ENCODE peak calls at places on chromosomes 1 and 21, in five cellular contexts. One of them, this sample, is unnamed.

GRCh38 chr1:61887076-61887867 is 145.0 kb downstream of the PATJ start:
- DNase-seq in neural progenitor cell: no peak
- DNase-seq in K562: no peak
- DNase-seq in kidney: no peak
- DNase-seq in HCT116: no peak
- DNase-seq in this sample: no peak

GRCh38 chr1:70048336-70048735 is 157.0 kb downstream of the LRRC40 start:
- DNase-seq in K562: no peak
- DNase-seq in kidney: no peak
- DNase-seq in neural progenitor cell: no peak
- DNase-seq in HCT116: no peak
- DNase-seq in this sample: no peak

GRCh38 chr1:107404756-107405155 is 263.9 kb downstream of the NTNG1 start:
- DNase-seq in kidney: no peak
- DNase-seq in HCT116: no peak
- DNase-seq in neural progenitor cell: no peak
- DNase-seq in K562: no peak
- DNase-seq in this sample: no peak

GRCh38 chr1:241776911-241777310 is 71.1 kb upstream of the EXO1 start:
- DNase-seq in neural progenitor cell: no peak
- DNase-seq in HCT116: no peak
- DNase-seq in kidney: no peak
- DNase-seq in K562: no peak
- DNase-seq in this sample: peak; percentile 34

GRCh38 chr1:229786974-229787610 is 161.0 kb downstream of the URB2 start:
- DNase-seq in kidney: no peak
- DNase-seq in neural progenitor cell: no peak
- DNase-seq in K562: no peak
- DNase-seq in HCT116: no peak
- DNase-seq in this sample: no peak

GRCh38 chr1:8539683-8540082 is 221.8 kb downstream of the SLC45A1 start:
- DNase-seq in kidney: no peak
- DNase-seq in neural progenitor cell: no peak
- DNase-seq in HCT116: no peak
- DNase-seq in K562: no peak
- DNase-seq in this sample: no peak

GRCh38 chr1:55363261-55363660 is 148.1 kb upstream of the USP24 start:
- DNase-seq in HCT116: no peak
- DNase-seq in neural progenitor cell: no peak
- DNase-seq in kidney: no peak
- DNase-seq in K562: no peak
- DNase-seq in this sample: no peak

GRCh38 chr1:11784256-11784992 is 21.3 kb downstream of the MTHFR start:
- DNase-seq in neural progenitor cell: peak; percentile 1
- DNase-seq in HCT116: no peak
- DNase-seq in K562: no peak
- DNase-seq in kidney: no peak
- DNase-seq in this sample: no peak

GRCh38 chr1:108511764-108512163 is 48.1 kb upstream of the EEIG2 start:
- DNase-seq in neural progenitor cell: no peak
- DNase-seq in HCT116: no peak
- DNase-seq in kidney: no peak
- DNase-seq in K562: no peak
- DNase-seq in this sample: no peak

GRCh38 chr1:244735854-244736561 is 83.1 kb downstream of the DESI2 start:
- DNase-seq in kidney: no peak
- DNase-seq in K562: no peak
- DNase-seq in neural progenitor cell: no peak
- DNase-seq in HCT116: no peak
- DNase-seq in this sample: no peak

GRCh38 chr1:151611288-151611790 is 511 bp upstream of the SNX27 start:
- DNase-seq in K562: peak; percentile 19
- DNase-seq in neural progenitor cell: no peak
- DNase-seq in kidney: no peak
- DNase-seq in HCT116: no peak
- DNase-seq in this sample: peak; percentile 52

GRCh38 chr1:30756545-30757195 is 904 bp downstream of the LAPTM5 start:
- DNase-seq in kidney: peak; percentile 75
- DNase-seq in neural progenitor cell: no peak
- DNase-seq in K562: peak; percentile 48
- DNase-seq in HCT116: no peak
- DNase-seq in this sample: peak; percentile 68

GRCh38 chr1:164953095-164953494 is 394.1 kb downstream of the PBX1 start:
- DNase-seq in K562: no peak
- DNase-seq in HCT116: no peak
- DNase-seq in kidney: no peak
- DNase-seq in neural progenitor cell: no peak
- DNase-seq in this sample: peak; percentile 27

GRCh38 chr1:47487826-47488450 is 50.1 kb downstream of the FOXD2 start:
- DNase-seq in HCT116: no peak
- DNase-seq in kidney: no peak
- DNase-seq in neural progenitor cell: no peak
- DNase-seq in K562: no peak
- DNase-seq in this sample: no peak

GRCh38 chr1:48761986-48762385 is 14.7 kb downstream of the BEND5 start:
- DNase-seq in HCT116: no peak
- DNase-seq in neural progenitor cell: no peak
- DNase-seq in K562: no peak
- DNase-seq in kidney: no peak
- DNase-seq in this sample: no peak

GRCh38 chr1:20358761-20359263 is 68.1 kb downstream of the VWA5B1 start:
- DNase-seq in K562: no peak
- DNase-seq in kidney: peak; percentile 78
- DNase-seq in HCT116: no peak
- DNase-seq in neural progenitor cell: no peak
- DNase-seq in this sample: no peak

GRCh38 chr21:23162213-23162946 is 2164.2 kb downstream of the NCAM2 start:
- DNase-seq in neural progenitor cell: no peak
- DNase-seq in kidney: no peak
- DNase-seq in HCT116: no peak
- DNase-seq in K562: no peak
- DNase-seq in this sample: peak; percentile 60

DNA sequence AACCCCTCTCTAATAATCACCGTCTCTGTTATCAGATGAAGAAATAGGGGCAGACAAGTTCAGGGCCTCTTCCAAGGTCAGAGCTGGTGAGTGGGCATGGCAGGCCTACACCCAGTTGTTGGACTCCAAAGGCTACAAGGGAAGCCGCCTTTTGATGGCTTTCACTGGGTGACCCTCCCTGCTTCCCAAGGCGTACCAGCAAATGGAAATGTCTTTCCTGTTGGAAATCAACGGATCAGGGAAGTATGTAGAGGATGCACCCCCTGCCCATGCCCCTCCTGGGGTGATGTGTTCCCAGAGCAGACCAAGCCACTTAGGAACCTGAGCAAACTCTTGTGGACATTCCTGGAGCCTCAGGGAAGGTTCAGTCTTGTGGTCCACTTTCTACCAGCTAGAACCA is 47.4 kb downstream of the LGR6 start:
- DNase-seq in neural progenitor cell: no peak
- DNase-seq in kidney: peak; percentile 18
- DNase-seq in HCT116: no peak
- DNase-seq in K562: no peak
- DNase-seq in this sample: no peak
- H3K9ac ChIP-seq in neural progenitor cell: no peak overlapping the region
- H3K9ac ChIP-seq in kidney: no peak overlapping the region
- H3K9ac ChIP-seq in HCT116: no peak overlapping the region
- H3K9ac ChIP-seq in K562: no peak overlapping the region
- H3K9ac ChIP-seq in this sample: no peak overlapping the region

GRCh38 chr1:118949317-118949716 is 38.8 kb downstream of the TBX15 start:
- DNase-seq in HCT116: no peak
- DNase-seq in K562: no peak
- DNase-seq in neural progenitor cell: no peak
- DNase-seq in kidney: no peak
- DNase-seq in this sample: no peak
- H3K9ac ChIP-seq in HCT116: no peak overlapping the region
- H3K9ac ChIP-seq in K562: no peak overlapping the region
- H3K9ac ChIP-seq in neural progenitor cell: no peak overlapping the region
- H3K9ac ChIP-seq in kidney: no peak overlapping the region
- H3K9ac ChIP-seq in this sample: no peak overlapping the region

GRCh38 chr1:160127865-160128523 is 12.4 kb downstream of the ATP1A2 start:
- DNase-seq in K562: no peak
- DNase-seq in HCT116: no peak
- DNase-seq in kidney: peak; percentile 4
- DNase-seq in neural progenitor cell: no peak
- DNase-seq in this sample: no peak
- H3K9ac ChIP-seq in K562: no peak overlapping the region
- H3K9ac ChIP-seq in HCT116: no peak overlapping the region
- H3K9ac ChIP-seq in kidney: no peak overlapping the region
- H3K9ac ChIP-seq in neural progenitor cell: no peak overlapping the region
- H3K9ac ChIP-seq in this sample: no peak overlapping the region

DNA sequence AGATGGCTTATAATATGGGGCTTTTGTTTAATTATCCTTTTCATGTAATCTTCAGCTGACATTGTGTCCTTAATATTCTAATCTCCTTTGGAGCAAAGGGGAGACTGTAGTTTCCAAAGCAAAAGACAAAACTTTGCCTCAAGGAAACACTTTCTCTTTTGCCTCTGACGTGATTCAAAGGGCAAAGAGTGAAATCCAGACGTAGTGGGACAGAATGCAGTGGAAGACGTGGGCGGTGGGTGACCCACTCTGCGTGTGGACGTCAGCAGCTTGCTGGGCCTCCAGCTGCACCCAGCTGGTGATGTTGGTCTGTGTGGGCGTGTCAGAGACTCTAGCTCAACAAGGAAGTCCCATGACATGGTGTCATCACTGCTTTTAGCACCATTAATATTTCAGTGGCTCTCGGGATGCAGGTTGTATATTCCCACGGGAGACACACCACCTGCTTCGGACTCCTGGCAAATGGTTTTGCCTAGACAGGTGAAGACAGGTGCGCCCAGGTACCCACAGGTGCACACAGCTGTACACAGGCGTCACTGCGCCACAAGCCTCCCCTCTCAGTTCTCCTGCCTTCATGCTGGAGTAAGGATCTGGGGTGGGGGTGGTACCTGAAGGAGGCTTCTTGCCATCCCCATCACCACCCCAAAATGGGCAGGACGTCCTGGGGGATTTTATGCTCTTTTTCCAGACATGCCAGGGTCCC is 292.1 kb upstream of the VAMP3 start:
- DNase-seq in K562: no peak
- DNase-seq in HCT116: no peak
- DNase-seq in kidney: peak; percentile 94
- DNase-seq in neural progenitor cell: no peak
- DNase-seq in this sample: no peak
- H3K9ac ChIP-seq in K562: no peak overlapping the region
- H3K9ac ChIP-seq in HCT116: no peak overlapping the region
- H3K9ac ChIP-seq in kidney: no peak overlapping the region
- H3K9ac ChIP-seq in neural progenitor cell: no peak overlapping the region
- H3K9ac ChIP-seq in this sample: no peak overlapping the region

DNA sequence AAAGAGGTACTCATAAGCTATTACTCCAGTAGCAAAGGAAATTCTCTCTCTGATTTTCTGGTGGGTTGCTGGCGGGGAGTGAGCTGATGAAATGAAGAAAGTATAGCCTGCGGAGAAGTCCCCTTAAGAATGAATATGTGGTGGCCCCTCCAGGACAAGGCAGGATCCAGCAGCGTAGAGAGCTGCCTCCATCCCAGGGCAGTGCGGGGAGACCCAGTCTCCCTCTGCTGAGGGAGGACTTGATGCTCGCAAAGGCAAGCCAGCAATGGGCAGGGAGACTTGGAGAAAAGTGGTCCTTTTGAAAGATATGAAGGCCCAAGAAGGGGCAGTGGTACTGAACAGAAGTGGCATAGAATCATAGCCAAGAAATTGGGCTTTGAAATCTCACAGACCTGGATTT is 106.0 kb upstream of the SLC44A3 start:
- DNase-seq in kidney: no peak
- DNase-seq in HCT116: no peak
- DNase-seq in neural progenitor cell: no peak
- DNase-seq in K562: no peak
- DNase-seq in this sample: no peak
- H3K9ac ChIP-seq in kidney: no peak overlapping the region
- H3K9ac ChIP-seq in HCT116: peak overlapping the region; percentile 11
- H3K9ac ChIP-seq in neural progenitor cell: no peak overlapping the region
- H3K9ac ChIP-seq in K562: no peak overlapping the region
- H3K9ac ChIP-seq in this sample: no peak overlapping the region

GRCh38 chr1:225954753-225955152 is 13.7 kb upstream of the LEFTY2 start:
- DNase-seq in kidney: no peak
- DNase-seq in HCT116: no peak
- DNase-seq in neural progenitor cell: no peak
- DNase-seq in K562: peak; percentile 14
- DNase-seq in this sample: no peak
- H3K9ac ChIP-seq in kidney: no peak overlapping the region
- H3K9ac ChIP-seq in HCT116: no peak overlapping the region
- H3K9ac ChIP-seq in neural progenitor cell: no peak overlapping the region
- H3K9ac ChIP-seq in K562: no peak overlapping the region
- H3K9ac ChIP-seq in this sample: no peak overlapping the region

GRCh38 chr1:58628987-58629598 is 52.0 kb upstream of the TACSTD2 start:
- DNase-seq in kidney: no peak
- DNase-seq in K562: no peak
- DNase-seq in HCT116: no peak
- DNase-seq in neural progenitor cell: no peak
- DNase-seq in this sample: peak; percentile 76
- H3K9ac ChIP-seq in kidney: no peak overlapping the region
- H3K9ac ChIP-seq in K562: no peak overlapping the region
- H3K9ac ChIP-seq in HCT116: no peak overlapping the region
- H3K9ac ChIP-seq in neural progenitor cell: no peak overlapping the region
- H3K9ac ChIP-seq in this sample: no peak overlapping the region

DNA sequence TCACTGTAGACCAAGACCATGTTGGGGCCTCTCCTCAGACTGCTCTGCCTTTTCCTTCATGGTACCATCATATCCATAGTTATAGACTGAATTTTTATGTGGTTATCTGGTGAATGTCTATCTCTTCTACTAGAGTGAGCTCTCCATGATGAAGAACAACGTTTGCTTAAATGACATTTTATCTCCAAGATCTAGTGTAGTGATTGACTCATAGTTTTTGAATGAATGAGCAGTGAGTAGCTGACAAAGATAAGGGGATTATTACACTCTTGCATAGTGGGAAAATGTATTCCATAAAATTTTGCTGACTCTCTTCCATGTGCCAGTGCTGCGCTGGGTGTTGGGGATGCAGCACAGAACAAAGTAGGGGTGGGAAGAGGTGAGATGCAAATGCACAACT is 147.7 kb downstream of the TGFB2 start:
- DNase-seq in kidney: no peak
- DNase-seq in K562: no peak
- DNase-seq in neural progenitor cell: no peak
- DNase-seq in HCT116: no peak
- DNase-seq in this sample: no peak
- H3K9ac ChIP-seq in kidney: no peak overlapping the region
- H3K9ac ChIP-seq in K562: no peak overlapping the region
- H3K9ac ChIP-seq in neural progenitor cell: no peak overlapping the region
- H3K9ac ChIP-seq in HCT116: no peak overlapping the region
- H3K9ac ChIP-seq in this sample: no peak overlapping the region

This sample was measured in mesendoderm.